ENCODE peak calls at places on chromosomes 12 and 14, in six cellular contexts. E, K, A, I, X and H are unnamed samples. For H3K4me1, the result is how much of the 10 kb centered on the place peaks cover.

GRCh38 chr14:80577599-80577998 is 363.9 kb downstream of the CEP128 start:
- DNase-seq in K (no peak), A (no peak), I (no peak), E (no peak), X (no peak), H (no peak)

GRCh38 chr14:50830932-50831703 is at the start of gene NIN:
- DNase-seq in I (peak), A (no peak), X (peak), K (peak), E (peak), H (peak)

GRCh38 chr12:96070670-96071279 is 35.4 kb upstream of the LTA4H start:
- DNase-seq in E (peak), I (no peak), K (no peak), A (no peak), X (no peak), H (no peak)

GRCh38 chr12:110252716-110253115 is 28.3 kb upstream of the ATP2A2 start:
- DNase-seq in K (no peak), X (no peak), A (no peak), I (no peak), E (no peak), H (no peak)

GRCh38 chr14:101733211-101733610 is 28.3 kb upstream of the PPP2R5C start:
- DNase-seq in A (peak), X (no peak), I (no peak), K (peak), E (no peak), H (no peak)

GRCh38 chr12:130687190-130687589 is 28.9 kb downstream of the RIMBP2 start:
- DNase-seq in E (no peak), K (no peak), A (no peak), X (no peak), I (no peak), H (no peak)

GRCh38 chr12:48004039-48004940 is at the start of gene COL2A1:
- DNase-seq in I (no peak), E (peak), K (peak), X (no peak), A (no peak), H (no peak)

GRCh38 chr12:3196488-3196887 is 119.3 kb downstream of the TSPAN9 start:
- DNase-seq in X (no peak), K (no peak), A (no peak), E (no peak), I (no peak), H (no peak)

GRCh38 chr12:109621271-109621671 is 47.7 kb downstream of the MVK start:
- DNase-seq in K (peak), I (no peak), E (no peak), X (no peak), A (no peak), H (no peak)

GRCh38 chr14:93957751-93958566 is 18.4 kb downstream of the ASB2 start:
- DNase-seq in E (no peak), K (no peak), X (no peak), A (no peak), I (no peak), H (no peak)

GRCh38 chr12:108633534-108634224 is at the start of gene SELPLG:
- DNase-seq in E (no peak), A (no peak), I (peak), K (no peak), X (peak), H (peak)

GRCh38 chr14:89138846-89139245 is 278.2 kb downstream of the FOXN3 start:
- DNase-seq in A (no peak), E (no peak), I (no peak), K (no peak), X (no peak), H (no peak)

GRCh38 chr14:66920196-66920595 is 269.0 kb upstream of the GARIN2 start:
- DNase-seq in I (no peak), K (no peak), A (no peak), E (no peak), X (no peak), H (no peak)

GRCh38 chr12:113157218-113157859 is 7.8 kb downstream of the CFAP73 start:
- DNase-seq in E (no peak), K (no peak), I (no peak), A (no peak), X (no peak), H (no peak)

GRCh38 chr14:72892103-72892878 is 1.6 kb downstream of the DPF3 start:
- DNase-seq in K (peak), I (no peak), X (peak), E (peak), A (no peak), H (no peak)

GRCh38 chr12:24562761-24563392 is 386.0 kb downstream of the BCAT1 start:
- DNase-seq in I (peak), A (no peak), K (peak), X (no peak), E (peak), H (peak)

GRCh38 chr14:75662966-75663365 is 1.9 kb downstream of the TTLL5 start:
- DNase-seq in X (no peak), I (no peak), K (no peak), E (no peak), A (no peak), H (no peak)

GRCh38 chr12:103505371-103506236 is 9.8 kb upstream of the C12orf42 start:
- DNase-seq in A (no peak), E (no peak), X (no peak), I (no peak), K (no peak), H (no peak)

GRCh38 chr12:82655751-82656150 is 31.0 kb upstream of the TMTC2 start:
- DNase-seq in A (no peak), K (no peak), I (no peak), X (no peak), E (no peak), H (no peak)

GRCh38 chr12:111192657-111193056 is 176.2 kb downstream of the PHETA1 start:
- DNase-seq in I (no peak), X (no peak), A (no peak), E (no peak), K (no peak), H (no peak)

GRCh38 chr12:91637789-91638624 is 455.4 kb upstream of the DCN start:
- DNase-seq in A (no peak), E (no peak), X (no peak), I (no peak), K (no peak), H (no peak)

GRCh38 chr12:31896514-31897039 is 62.6 kb upstream of the RESF1 start:
- DNase-seq in E (no peak), X (peak), K (peak), I (no peak), A (no peak), H (peak)

GRCh38 chr12:98997-99396 is 32.4 kb downstream of the IQSEC3 start:
- DNase-seq in I (no peak), X (no peak), E (peak), A (no peak), K (no peak), H (no peak)

GRCh38 chr12:50425859-50426258 is 25.2 kb downstream of the LARP4 start:
- DNase-seq in X (no peak), K (no peak), E (peak), I (no peak), A (no peak), H (no peak)

GRCh38 chr12:23525450-23526072 is 423.9 kb downstream of the SOX5 start:
- DNase-seq in X (no peak), I (no peak), E (no peak), K (no peak), A (no peak), H (no peak)

GRCh38 chr14:23452237-23452636 is 16.8 kb upstream of the MYH7 start:
- DNase-seq in X (no peak), A (no peak), I (no peak), K (no peak), E (no peak), H (no peak)

GRCh38 chr12:122855985-122856831 is 21.0 kb downstream of the HIP1R start:
- DNase-seq in E (no peak), I (peak), A (no peak), K (no peak), X (no peak), H (no peak)

GRCh38 chr14:90677484-90678045 is 138.7 kb downstream of the TTC7B start:
- DNase-seq in A (no peak), E (no peak), K (peak), I (no peak), X (no peak), H (no peak)

GRCh38 chr14:103207038-103207403 is 83.8 kb downstream of the TNFAIP2 start:
- DNase-seq in E (peak), I (peak), A (no peak), X (no peak), K (peak), H (no peak)

GRCh38 chr14:78509516-78509915 is 339.3 kb downstream of the NRXN3 start:
- DNase-seq in K (no peak), E (no peak), X (no peak), I (no peak), A (no peak), H (no peak)

GRCh38 chr14:93964281-93964680 is 12.1 kb downstream of the ASB2 start:
- DNase-seq in A (no peak), K (no peak), I (no peak), X (no peak), E (no peak), H (no peak)

GRCh38 chr14:74015965-74016364 is 3.1 kb downstream of the ENTPD5 start:
- DNase-seq in K (no peak), A (no peak), E (no peak), X (no peak), I (no peak), H (no peak)

GRCh38 chr12:19760611-19761010 is 321.3 kb downstream of the AEBP2 start:
- DNase-seq in I (no peak), E (no peak), A (no peak), X (no peak), K (no peak), H (no peak)

GRCh38 chr12:54292083-54292930 is 8.5 kb downstream of the NFE2 start:
- DNase-seq in K (no peak), X (no peak), I (no peak), E (no peak), A (no peak), H (no peak)

GRCh38 chr12:110371408-110372055 is 32.0 kb downstream of the ANAPC7 start:
- DNase-seq in I (peak), K (no peak), X (no peak), E (no peak), A (no peak), H (peak)

GRCh38 chr14:79295385-79295784 is 915.9 kb downstream of the DIO2 start:
- DNase-seq in E (no peak), K (no peak), A (no peak), I (no peak), X (no peak), H (no peak)

GRCh38 chr14:37411079-37411735 is 183.8 kb downstream of the FOXA1 start:
- DNase-seq in I (no peak), K (peak), X (no peak), E (no peak), A (no peak), H (no peak)

GRCh38 chr12:50650285-50650684 is 113.6 kb upstream of the ATF1 start:
- DNase-seq in X (no peak), K (no peak), I (no peak), A (no peak), E (no peak), H (no peak)

GRCh38 chr12:11973396-11973795 is 97.3 kb upstream of the BCL2L14 start:
- DNase-seq in E (no peak), K (no peak), X (no peak), I (no peak), A (no peak), H (no peak)

GRCh38 chr12:88310069-88310468 is 168.0 kb downstream of the TMTC3 start:
- DNase-seq in A (no peak), I (no peak), E (no peak), X (no peak), K (peak), H (no peak)
- H3K27ac ChIP-seq in A (no peak), I (no peak), E (no peak), X (no peak), K (peak), H (no peak)

DNA sequence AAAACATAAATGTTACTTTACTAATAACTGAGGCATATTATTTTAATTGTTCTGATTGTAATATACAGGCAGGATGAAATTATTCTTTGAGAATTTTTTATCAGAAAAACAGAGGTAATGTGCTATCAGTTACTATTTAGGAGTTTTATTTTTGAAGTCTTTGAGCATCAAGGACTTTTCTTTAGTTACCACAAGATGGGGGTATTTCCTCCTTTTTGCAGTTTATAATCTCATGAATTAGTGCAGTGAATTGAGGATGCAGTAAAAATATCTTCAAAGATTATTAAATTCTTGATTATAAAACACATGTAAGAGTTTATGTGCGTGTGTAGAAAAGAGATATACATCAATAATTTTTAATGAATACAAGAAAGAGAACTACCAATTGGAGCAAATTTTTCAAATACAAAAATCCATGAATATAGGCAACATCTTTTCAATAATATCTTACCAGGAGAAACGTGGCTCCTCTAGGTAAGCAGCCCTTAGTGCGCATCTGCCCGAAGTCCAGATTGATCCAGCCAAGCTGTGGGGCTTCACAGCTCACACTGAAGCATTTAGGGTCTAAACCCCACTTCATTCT is 71.6 kb downstream of the ERGIC2 start:
- DNase-seq in K (peak), E (no peak), I (no peak), A (peak), X (no peak), H (no peak)
- TF ChIP-seq CTCF in K (peak), E (peak), I (no peak), A (peak), X (peak), H (no peak)

DNA sequence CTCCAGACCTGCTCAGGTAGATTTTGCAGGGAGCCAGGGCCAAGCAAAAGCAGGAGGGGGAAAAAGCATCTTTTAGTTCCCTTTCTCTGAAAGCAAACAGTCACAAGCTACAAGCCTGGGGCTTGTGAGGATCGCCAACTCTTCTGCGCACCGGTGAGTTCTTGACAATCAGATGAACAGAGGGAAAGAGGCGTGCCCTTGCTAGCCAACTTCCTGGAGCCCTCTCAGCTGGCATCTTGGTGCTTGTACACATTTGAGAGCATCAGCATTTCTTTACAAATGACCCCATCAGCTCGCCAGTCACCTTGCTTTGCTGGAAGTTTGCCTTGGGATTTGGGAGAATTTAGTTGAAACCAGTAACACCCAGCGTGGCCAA is 55.5 kb downstream of the ZNF664 start:
- DNase-seq in A (no peak), K (no peak), E (no peak), X (no peak), I (no peak), H (no peak)
- H3K4me1 ChIP-seq in A (under half), K (under half), E (under half), X (under half), I (under half), H (under half)

GRCh38 chr12:57851552-57852186 is 5.1 kb upstream of the CTDSP2 start:
- DNase-seq in A (no peak), I (no peak), K (no peak), X (no peak), E (no peak), H (no peak)
- H3K27ac ChIP-seq in A (no peak), I (peak), K (no peak), X (no peak), E (no peak), H (no peak)

DNA sequence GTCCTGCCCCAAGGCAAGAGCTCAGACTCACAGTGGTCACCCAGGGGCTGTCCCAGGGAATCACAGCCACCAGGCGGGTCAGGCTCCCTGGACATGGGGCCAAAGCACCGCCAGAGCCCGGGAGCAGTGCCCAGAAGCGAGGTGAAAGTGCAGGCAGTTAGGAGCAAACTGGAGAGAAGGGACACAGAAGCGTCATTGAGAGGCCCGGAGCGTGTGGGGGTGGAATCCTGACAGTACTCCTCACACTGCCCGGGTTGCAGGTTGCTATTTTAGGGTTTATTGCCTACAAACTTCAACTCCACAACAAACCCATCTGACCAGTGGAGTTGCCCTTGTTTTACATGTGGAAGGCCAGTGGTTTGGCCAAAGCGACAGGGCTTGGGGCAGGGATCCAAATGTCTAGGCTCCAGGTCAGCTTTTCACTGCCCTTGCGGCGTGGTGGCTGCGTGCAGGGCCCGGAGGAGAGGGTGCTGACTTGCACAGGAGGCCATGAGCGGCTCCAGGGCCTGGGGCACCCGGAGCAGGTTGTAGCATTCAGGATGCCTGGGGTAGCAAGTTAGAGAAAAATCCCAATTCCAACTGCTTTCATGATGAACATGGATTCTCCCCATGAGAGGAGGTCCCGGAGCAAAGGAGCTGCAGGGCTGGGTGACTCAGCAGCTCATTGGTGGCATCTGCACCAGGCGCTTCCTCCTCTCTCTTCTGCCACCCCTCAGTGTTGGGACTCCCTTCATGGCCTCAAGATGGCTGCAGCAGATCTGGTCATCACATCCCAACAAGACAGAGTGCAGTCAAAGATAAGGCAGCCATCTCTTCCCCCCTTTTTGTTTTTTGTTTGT is 112.3 kb upstream of the NCOR2 start:
- DNase-seq in K (no peak), I (no peak), A (no peak), E (no peak), X (no peak), H (no peak)
- TF ChIP-seq CTCF in K (no peak), I (no peak), A (no peak), E (no peak), X (no peak), H (no peak)

DNA sequence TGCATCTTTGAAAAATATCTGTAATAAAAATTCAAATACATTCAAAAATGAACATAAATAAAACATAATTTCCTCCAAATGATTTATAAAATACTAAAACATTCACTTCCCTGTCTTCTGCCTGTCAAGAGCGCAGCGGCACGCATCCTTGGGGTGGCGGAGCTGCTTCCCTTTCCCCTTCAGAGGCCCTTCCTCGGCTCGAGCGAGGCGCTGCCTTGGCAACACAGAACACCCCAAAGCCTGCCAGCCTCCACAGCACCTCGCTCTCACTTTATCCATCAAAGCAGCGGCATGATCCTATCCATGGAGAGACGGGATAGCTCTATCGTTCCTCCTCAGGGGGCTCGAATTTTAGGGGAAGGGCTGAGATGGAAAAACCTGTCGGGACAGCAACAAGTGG is 146.2 kb downstream of the GXYLT1 start:
- DNase-seq in K (no peak), X (no peak), I (no peak), E (no peak), A (no peak), H (no peak)
- H3K4me1 ChIP-seq in K (under half), X (under half), I (under half), E (under half), A (under half), H (under half)